ENCODE peak calls at places on chromosomes 1 and 21, in five cellular contexts. L, R, Z, G and I are unnamed samples. For H3K9me3, the result is how much of the 10 kb centered on the place peaks cover.

GRCh38 chr1:203179328-203180009 is 3.8 kb upstream of the MYBPH start:
- DNase-seq in G (no peak), R (no peak), Z (no peak), L (no peak), I (no peak)

GRCh38 chr1:57874426-57874825 is 450.6 kb upstream of the DAB1 start:
- DNase-seq in L (no peak), Z (no peak), R (peak), G (no peak), I (no peak)

GRCh38 chr1:47921935-47922415 is 75.2 kb downstream of the TRABD2B start:
- DNase-seq in R (no peak), G (no peak), Z (no peak), L (no peak), I (no peak)

GRCh38 chr1:177611402-177611801 is 358.5 kb downstream of the SEC16B start:
- DNase-seq in R (no peak), L (no peak), G (no peak), Z (no peak), I (no peak)

GRCh38 chr1:27521336-27522147 is 31.6 kb upstream of the WASF2 start:
- DNase-seq in R (no peak), G (no peak), Z (peak), L (no peak), I (no peak)

GRCh38 chr1:220067246-220068204 is 21.2 kb upstream of the EPRS1 start:
- DNase-seq in R (no peak), Z (no peak), G (no peak), L (no peak), I (no peak)

GRCh38 chr1:1781526-1781903 is 3.2 kb upstream of the NADK start:
- DNase-seq in Z (no peak), G (no peak), R (no peak), L (no peak), I (no peak)

GRCh38 chr1:114676115-114676514 is 6.3 kb upstream of the DENND2C start:
- DNase-seq in R (no peak), L (no peak), G (no peak), Z (no peak), I (no peak)

GRCh38 chr1:214670098-214670497 is 67.1 kb downstream of the CENPF start:
- DNase-seq in L (no peak), Z (peak), R (peak), G (no peak), I (no peak)

GRCh38 chr1:212692774-212693644 is 6.6 kb downstream of the BATF3 start:
- DNase-seq in Z (no peak), G (no peak), L (no peak), R (peak), I (no peak)

GRCh38 chr1:211738709-211739301 is 63.4 kb upstream of the NEK2 start:
- DNase-seq in G (no peak), Z (no peak), L (no peak), R (peak), I (no peak)

GRCh38 chr1:33849206-33849605 is 14.7 kb upstream of the HMGB4 start:
- DNase-seq in R (no peak), G (no peak), L (no peak), Z (no peak), I (no peak)

GRCh38 chr1:92365378-92366044 is 66.7 kb downstream of the RPAP2 start:
- DNase-seq in L (no peak), G (no peak), R (no peak), Z (no peak), I (no peak)

GRCh38 chr1:109395602-109396512 is 1.9 kb downstream of the SORT1 start:
- DNase-seq in L (no peak), G (no peak), R (peak), Z (no peak), I (no peak)

GRCh38 chr1:198711837-198712236 is 73.0 kb downstream of the PTPRC start:
- DNase-seq in Z (no peak), G (no peak), L (no peak), R (no peak), I (no peak)

GRCh38 chr1:7003676-7004075 is 218.4 kb downstream of the CAMTA1 start:
- DNase-seq in R (no peak), G (no peak), Z (no peak), L (no peak), I (no peak)

GRCh38 chr1:103145449-103145848 is 37.1 kb upstream of the COL11A1 start:
- DNase-seq in Z (no peak), G (no peak), R (no peak), L (no peak), I (no peak)

GRCh38 chr1:180291004-180291403 is 60.9 kb downstream of the LHX4 start:
- DNase-seq in G (no peak), R (no peak), L (no peak), Z (no peak), I (no peak)

GRCh38 chr1:204623365-204623893 is 62.1 kb downstream of the LRRN2 start:
- DNase-seq in Z (peak), R (peak), L (no peak), G (no peak), I (no peak)

GRCh38 chr21:44413566-44414290 is 41.6 kb upstream of the LRRC3 start:
- DNase-seq in L (no peak), G (no peak), Z (no peak), R (no peak), I (peak)

GRCh38 chr1:185813401-185813979 is 79.3 kb downstream of the HMCN1 start:
- DNase-seq in L (no peak), Z (no peak), G (no peak), R (peak), I (peak)

GRCh38 chr1:227900571-227901051 is 47.1 kb downstream of the WNT9A start:
- DNase-seq in L (no peak), G (no peak), Z (peak), R (no peak), I (no peak)

GRCh38 chr1:109975718-109976117 is 8.8 kb upstream of the AHCYL1 start:
- DNase-seq in G (no peak), L (no peak), Z (no peak), R (peak), I (peak)

DNA sequence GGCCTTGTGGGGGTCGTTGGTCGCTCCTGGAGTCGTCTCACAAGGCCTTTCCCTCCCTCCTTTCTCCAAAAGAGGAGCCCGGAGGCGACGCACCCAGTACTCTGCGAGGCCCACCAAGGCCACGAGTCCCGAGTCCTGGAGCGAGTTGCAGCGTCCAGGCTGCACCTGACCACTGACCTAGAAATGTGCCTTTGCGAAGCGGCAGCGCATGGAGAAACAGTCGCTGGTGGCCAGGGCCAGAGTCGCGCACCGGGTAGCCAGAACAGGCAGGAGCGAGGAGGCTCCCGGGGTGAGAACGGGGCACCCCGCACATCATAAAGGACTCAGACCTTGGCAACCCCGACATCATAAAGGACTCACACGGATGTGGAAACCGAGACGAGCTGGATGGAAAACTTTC is 318.4 kb downstream of the FAM72C start:
- DNase-seq in R (no peak), L (no peak), Z (no peak), G (no peak), I (no peak)
- H3K9me3 ChIP-seq in R (under half), L (under half), Z (under half), G (under half), I (under half)

GRCh38 chr1:107867422-107867821 is 97.6 kb downstream of the VAV3 start:
- DNase-seq in L (no peak), Z (no peak), G (no peak), R (no peak), I (no peak)
- H3K9me3 ChIP-seq in L (under half), Z (under half), G (under half), R (under half), I (under half)

GRCh38 chr1:2867087-2867425 is 65.6 kb upstream of the TTC34 start:
- DNase-seq in L (no peak), Z (peak), G (no peak), R (no peak), I (no peak)

GRCh38 chr1:2866415-2867086 is 65.1 kb upstream of the TTC34 start:
- DNase-seq in Z (peak), G (no peak), R (no peak), L (no peak), I (no peak)

GRCh38 chr1:2868571-2868970 is 67.1 kb upstream of the TTC34 start:
- DNase-seq in Z (no peak), G (no peak), L (no peak), R (no peak), I (no peak)

GRCh38 chr1:2865571-2866414 is 64.3 kb upstream of the TTC34 start:
- DNase-seq in Z (no peak), R (no peak), G (no peak), L (no peak), I (no peak)

DNA sequence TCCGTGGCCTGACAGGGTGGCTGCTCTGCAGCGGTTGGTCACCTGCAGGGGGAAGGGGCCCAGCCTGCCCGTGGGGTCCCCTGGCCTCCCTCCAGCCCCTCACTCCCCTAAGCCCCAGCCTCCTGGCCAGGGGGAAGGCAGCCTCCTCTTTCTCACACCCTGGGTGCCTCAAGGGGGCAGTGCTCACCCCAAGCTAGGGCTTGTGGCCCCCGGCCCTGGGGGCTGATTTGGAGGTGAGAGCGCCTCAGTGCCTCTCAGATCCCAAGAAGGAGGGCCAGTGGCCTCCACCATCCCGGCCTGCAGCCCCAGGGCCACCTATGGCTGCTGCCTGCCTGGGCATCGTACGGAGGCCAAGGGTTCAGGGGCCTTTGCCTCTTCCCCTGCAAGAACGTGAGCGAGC is 66.4 kb upstream of the TTC34 start:
- DNase-seq in R (no peak), L (no peak), G (no peak), Z (no peak), I (no peak)
- H3K9me3 ChIP-seq in R (under half), L (under half), G (under half), Z (under half), I (under half)

DNA sequence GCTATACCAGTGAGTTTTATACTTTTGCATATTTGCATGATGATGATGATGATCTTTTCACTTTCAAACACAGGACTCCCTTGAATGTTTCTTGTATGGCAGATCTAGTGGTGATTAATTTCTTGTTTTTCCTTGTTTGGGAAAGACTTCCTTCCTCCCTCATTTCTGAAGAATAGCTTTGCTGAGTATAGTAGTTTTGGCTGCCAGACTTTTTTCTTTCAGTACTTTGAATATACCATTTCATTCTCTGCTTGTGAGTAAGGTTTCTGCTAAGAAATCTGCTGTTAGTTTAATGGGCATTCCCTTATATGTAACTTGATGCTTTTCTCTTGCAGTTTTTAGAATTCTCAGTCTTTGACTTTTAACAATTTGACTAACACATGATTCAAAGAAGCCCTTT is 547.4 kb upstream of the CXADR start:
- DNase-seq in Z (no peak), R (no peak), L (no peak), G (no peak), I (no peak)
- H3K9me3 ChIP-seq in Z (under half), R (under half), L (under half), G (under half), I (under half)

GRCh38 chr1:248015801-248016200 is 2.3 kb downstream of the OR2L5 start:
- DNase-seq in G (no peak), R (no peak), L (no peak), Z (no peak), I (no peak)
- H3K9me3 ChIP-seq in G (under half), R (under half), L (under half), Z (under half), I (under half)